ENCODE peak calls at places on chromosomes 2 and 18, in four cellular contexts. T is vagina, D is MM.1S, V is tibial artery. K is an unnamed sample.

GRCh38 chr2:222860740-222861410 is at the start of gene ACSL3:
- DNase-seq in V (peak; percentile 97), D (peak; percentile 95), T (no peak), K (peak; percentile 95)

GRCh38 chr18:8948471-8949149 is 153.9 kb upstream of the NDUFV2 start:
- DNase-seq in V (no peak), D (no peak), T (no peak), K (no peak)

GRCh38 chr2:42025151-42025582 is 22.7 kb upstream of the PKDCC start:
- DNase-seq in T (no peak), D (no peak), V (peak; percentile 40), K (peak; percentile 44)

GRCh38 chr2:40097691-40098376 is 318.8 kb upstream of the THUMPD2 start:
- DNase-seq in V (no peak), T (no peak), D (no peak), K (no peak)

GRCh38 chr2:132547089-132547687 is 122.8 kb downstream of the LYPD1 start:
- DNase-seq in D (peak; percentile 75), V (peak; percentile 63), T (no peak), K (peak; percentile 21)

GRCh38 chr2:229780856-229781773 is 66.8 kb upstream of the DNER start:
- DNase-seq in T (no peak), D (peak; percentile 40), V (no peak), K (no peak)

GRCh38 chr2:21656330-21657075 is 532.7 kb downstream of the TDRD15 start:
- DNase-seq in T (no peak), V (no peak), D (peak; percentile 61), K (no peak)

GRCh38 chr2:33457588-33458247 is 18.7 kb upstream of the RASGRP3 start:
- DNase-seq in T (no peak), V (peak; percentile 41), D (no peak), K (peak; percentile 67)

GRCh38 chr2:231780123-231780908 is 766 bp downstream of the PDE6D start:
- DNase-seq in V (no peak), D (no peak), T (no peak), K (no peak)

GRCh38 chr18:22691988-22692710 is 241.0 kb upstream of the RBBP8 start:
- DNase-seq in T (no peak), V (no peak), D (no peak), K (no peak)

GRCh38 chr18:22697561-22697960 is 235.6 kb upstream of the RBBP8 start:
- DNase-seq in T (no peak), D (no peak), V (no peak), K (no peak)

GRCh38 chr18:22694954-22695353 is 238.2 kb upstream of the RBBP8 start:
- DNase-seq in D (no peak), T (no peak), V (peak; percentile 84), K (peak; percentile 17)

GRCh38 chr18:22698711-22699110 is 234.4 kb upstream of the RBBP8 start:
- DNase-seq in D (no peak), T (no peak), V (no peak), K (no peak)

GRCh38 chr18:22695674-22696073 is 237.5 kb upstream of the RBBP8 start:
- DNase-seq in V (no peak), D (no peak), T (no peak), K (no peak)
- H3K27ac ChIP-seq in V (no peak overlapping the region), D (no peak overlapping the region), T (no peak overlapping the region), K (no peak overlapping the region)

GRCh38 chr2:171365778-171366177 is 68.0 kb downstream of the METTL8 start:
- DNase-seq in V (no peak), T (no peak), D (no peak), K (no peak)

GRCh38 chr2:171365232-171365631 is 68.6 kb downstream of the METTL8 start:
- DNase-seq in D (no peak), V (no peak), T (no peak), K (no peak)

GRCh38 chr2:171362396-171362795 is 71.4 kb downstream of the METTL8 start:
- DNase-seq in D (no peak), T (no peak), V (no peak), K (no peak)

GRCh38 chr2:171360905-171361304 is 72.9 kb downstream of the METTL8 start:
- DNase-seq in D (peak; percentile 21), V (no peak), T (no peak), K (no peak)
- H3K4me3 ChIP-seq in D (no peak overlapping the region), V (no peak overlapping the region), T (no peak overlapping the region), K (no peak overlapping the region)

GRCh38 chr2:237694423-237695194 is 67.2 kb downstream of the LRRFIP1 start:
- DNase-seq in T (no peak), D (peak; percentile 30), V (no peak), K (no peak)
- TF ChIP-seq CTCF in T (no peak), D (peak; percentile 33), V (no peak), K (no peak)

GRCh38 chr2:25372405-25373268 is 30.9 kb upstream of the DNMT3A start:
- DNase-seq in D (no peak), T (peak; percentile 67), V (no peak), K (no peak)
- H3K27ac ChIP-seq in D (no peak overlapping the region), T (no peak overlapping the region), V (no peak overlapping the region), K (peak overlapping the region; percentile 42)

DNA sequence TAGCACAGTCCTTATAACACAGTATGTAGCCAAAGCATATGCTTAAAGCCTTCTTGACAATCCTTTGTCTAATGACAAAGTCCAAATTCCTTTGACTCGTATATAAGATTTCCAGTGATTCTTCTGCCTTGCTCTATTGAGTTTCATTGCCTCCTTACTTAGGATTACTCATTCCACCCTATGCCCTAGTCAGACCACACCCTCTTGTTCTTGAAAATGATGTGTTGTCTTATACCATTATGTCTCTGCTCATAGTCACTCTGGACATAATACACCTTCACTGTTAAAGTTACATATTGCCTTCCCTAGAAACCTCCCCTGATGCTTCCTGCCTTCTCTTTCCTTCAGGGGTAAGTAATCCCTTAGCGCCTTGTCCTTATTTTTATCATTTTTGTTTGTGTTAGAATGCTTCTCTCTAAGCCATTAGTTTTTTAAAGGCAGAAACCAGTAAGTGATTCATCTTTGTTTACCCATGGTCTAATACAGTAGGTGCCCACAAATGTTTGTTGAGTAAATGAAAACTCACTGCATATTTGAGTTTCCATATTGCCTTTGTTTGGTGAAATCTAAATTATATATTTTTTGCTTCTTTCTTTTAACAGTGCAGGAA is 19.3 kb downstream of the GPD2 start:
- DNase-seq in V (no peak), T (no peak), D (no peak), K (no peak)
- H3K4me3 ChIP-seq in V (no peak overlapping the region), T (no peak overlapping the region), D (no peak overlapping the region), K (no peak overlapping the region)

GRCh38 chr2:60337142-60337497 is 216.3 kb downstream of the BCL11A start:
- DNase-seq in D (no peak), V (no peak), T (peak; percentile 82), K (no peak)
- TF ChIP-seq CTCF in D (no peak), V (no peak), T (no peak), K (no peak)

GRCh38 chr18:74541703-74542555 is 7.6 kb downstream of the CNDP1 start:
- DNase-seq in T (no peak), D (peak; percentile 50), V (no peak), K (no peak)
- H3K27ac ChIP-seq in T (no peak overlapping the region), D (peak overlapping the region; percentile 10), V (no peak overlapping the region), K (no peak overlapping the region)

GRCh38 chr2:219058541-219059374 is 2.0 kb downstream of the IHH start:
- DNase-seq in V (no peak), T (no peak), D (no peak), K (no peak)
- H3K4me3 ChIP-seq in V (peak overlapping the region; percentile 5), T (no peak overlapping the region), D (no peak overlapping the region), K (peak overlapping the region; percentile 6)

GRCh38 chr2:30915485-30915884 is 108.2 kb upstream of the CAPN13 start:
- DNase-seq in V (no peak), T (no peak), D (no peak), K (no peak)
- TF ChIP-seq CTCF in V (no peak), T (no peak), D (no peak), K (no peak)

GRCh38 chr2:55119711-55120487 is 69.6 kb upstream of the RTN4 start:
- DNase-seq in V (no peak), D (no peak), T (no peak), K (no peak)
- H3K27ac ChIP-seq in V (peak overlapping the region; percentile 85), D (no peak overlapping the region), T (peak overlapping the region; percentile 57), K (peak overlapping the region; percentile 22)

K was measured in gastrocnemius medialis.